ENCODE peak calls at places on chromosomes 6 and 20, in four cellular contexts. T is stomach, P is BE2C, F is hepatocyte. O is an unnamed sample.

GRCh38 chr6:2881358-2881885 is 21.7 kb downstream of the SERPINB9 start:
- DNase-seq in F (no peak), T (no peak), P (no peak), O (no peak)

GRCh38 chr6:28769626-28770402 is 154.0 kb downstream of the TRIM27 start:
- DNase-seq in F (peak; percentile 58), P (peak; percentile 59), T (no peak), O (peak; percentile 85)

GRCh38 chr6:22436134-22436533 is 133.2 kb upstream of the HDGFL1 start:
- DNase-seq in P (no peak), T (no peak), F (no peak), O (no peak)

GRCh38 chr20:63699466-63700198 is 3.2 kb downstream of the TNFRSF6B start:
- DNase-seq in T (no peak), P (peak; percentile 37), F (no peak), O (peak; percentile 50)

GRCh38 chr6:108452725-108453195 is 108.0 kb upstream of the FOXO3 start:
- DNase-seq in P (no peak), T (no peak), F (peak; percentile 26), O (peak; percentile 51)

GRCh38 chr20:23125625-23126191 is 39.6 kb upstream of the CD93 start:
- DNase-seq in P (no peak), T (no peak), F (peak; percentile 48), O (no peak)

GRCh38 chr6:123587838-123588545 is 48.8 kb downstream of the TRDN start:
- DNase-seq in F (no peak), P (no peak), T (no peak), O (peak; percentile 73)

GRCh38 chr6:56827908-56828649 is 126.8 kb upstream of the BEND6 start:
- DNase-seq in F (no peak), T (no peak), P (no peak), O (no peak)

GRCh38 chr20:13336308-13337089 is 115.4 kb downstream of the ISM1 start:
- DNase-seq in F (peak; percentile 34), P (no peak), T (no peak), O (no peak)

GRCh38 chr6:39050453-39051112 is 2.0 kb downstream of the GLP1R start:
- DNase-seq in F (no peak), P (no peak), T (no peak), O (no peak)

GRCh38 chr6:146895101-146895771 is 296.5 kb downstream of the ADGB start:
- DNase-seq in P (no peak), F (no peak), T (no peak), O (no peak)
- H3K4me3 ChIP-seq in P (no peak overlapping the region), F (no peak overlapping the region), T (no peak overlapping the region), O (no peak overlapping the region)

GRCh38 chr20:20017001-20017851 is at the start of gene NAA20:
- DNase-seq in F (peak; percentile 96), T (peak; percentile 95), P (peak; percentile 96), O (peak; percentile 99)
- TF ChIP-seq CTCF in F (peak; percentile 55), T (no peak), P (peak; percentile 58), O (peak; percentile 76)

GRCh38 chr20:15814903-15815302 is 758.3 kb downstream of the KIF16B start:
- DNase-seq in T (no peak), P (no peak), F (peak; percentile 4), O (no peak)
- H3K4me3 ChIP-seq in T (no peak overlapping the region), P (no peak overlapping the region), F (no peak overlapping the region), O (no peak overlapping the region)

GRCh38 chr20:16428112-16428511 is 145.1 kb downstream of the KIF16B start:
- DNase-seq in P (no peak), F (no peak), T (no peak), O (no peak)
- TF ChIP-seq CTCF in P (no peak), F (no peak), T (no peak), O (no peak)

GRCh38 chr20:11454966-11455799 is 462.5 kb upstream of the BTBD3 start:
- DNase-seq in P (no peak), F (peak; percentile 66), T (no peak), O (no peak)
- H3K4me3 ChIP-seq in P (no peak overlapping the region), F (no peak overlapping the region), T (no peak overlapping the region), O (no peak overlapping the region)